ENCODE peak calls at places on chromosomes 11 and 22, in five cellular contexts. One of them, this sample, is unnamed.

GRCh38 chr11:45388472-45388871 is 102.3 kb upstream of the SYT13 start:
- DNase-seq in HCT116: no peak
- DNase-seq in ovary: no peak
- DNase-seq in endothelial cell of umbilical vein: no peak
- DNase-seq in IMR-90: no peak
- DNase-seq in this sample: no peak

GRCh38 chr11:83827940-83828554 is 541.9 kb upstream of the CCDC90B start:
- DNase-seq in HCT116: peak
- DNase-seq in ovary: no peak
- DNase-seq in endothelial cell of umbilical vein: peak
- DNase-seq in IMR-90: peak
- DNase-seq in this sample: no peak

GRCh38 chr11:86035164-86035563 is 33.7 kb downstream of the PICALM start:
- DNase-seq in HCT116: no peak
- DNase-seq in ovary: no peak
- DNase-seq in endothelial cell of umbilical vein: no peak
- DNase-seq in IMR-90: no peak
- DNase-seq in this sample: no peak

GRCh38 chr22:29031236-29031982 is 30.2 kb downstream of the C22orf31 start:
- DNase-seq in HCT116: peak
- DNase-seq in ovary: peak
- DNase-seq in endothelial cell of umbilical vein: peak
- DNase-seq in IMR-90: peak
- DNase-seq in this sample: peak

GRCh38 chr11:79165908-79166307 is 274.9 kb downstream of the TENM4 start:
- DNase-seq in HCT116: no peak
- DNase-seq in ovary: no peak
- DNase-seq in endothelial cell of umbilical vein: no peak
- DNase-seq in IMR-90: no peak
- DNase-seq in this sample: no peak

GRCh38 chr22:39205344-39206021 is 39.3 kb downstream of the PDGFB start:
- DNase-seq in HCT116: peak
- DNase-seq in ovary: no peak
- DNase-seq in endothelial cell of umbilical vein: peak
- DNase-seq in IMR-90: peak
- DNase-seq in this sample: no peak

GRCh38 chr11:45924036-45924915 is 1.8 kb downstream of the LARGE2 start:
- DNase-seq in HCT116: no peak
- DNase-seq in ovary: peak
- DNase-seq in endothelial cell of umbilical vein: no peak
- DNase-seq in IMR-90: no peak
- DNase-seq in this sample: no peak

GRCh38 chr22:24409707-24410106 is 17.7 kb upstream of the ADORA2A start:
- DNase-seq in HCT116: no peak
- DNase-seq in ovary: no peak
- DNase-seq in endothelial cell of umbilical vein: no peak
- DNase-seq in IMR-90: no peak
- DNase-seq in this sample: no peak

GRCh38 chr11:124900464-124900863 is 2.8 kb upstream of the ROBO4 start:
- DNase-seq in HCT116: peak
- DNase-seq in ovary: no peak
- DNase-seq in endothelial cell of umbilical vein: peak
- DNase-seq in IMR-90: peak
- DNase-seq in this sample: peak

GRCh38 chr11:112042161-112042960 is 17.2 kb downstream of the DLAT start:
- DNase-seq in HCT116: peak
- DNase-seq in ovary: no peak
- DNase-seq in endothelial cell of umbilical vein: peak
- DNase-seq in IMR-90: peak
- DNase-seq in this sample: no peak

GRCh38 chr11:72989727-72990126 is 152.4 kb downstream of the FCHSD2 start:
- DNase-seq in HCT116: no peak
- DNase-seq in ovary: peak
- DNase-seq in endothelial cell of umbilical vein: no peak
- DNase-seq in IMR-90: peak
- DNase-seq in this sample: no peak

GRCh38 chr11:22753401-22753800 is 76.2 kb downstream of the SVIP start:
- DNase-seq in HCT116: no peak
- DNase-seq in ovary: no peak
- DNase-seq in endothelial cell of umbilical vein: no peak
- DNase-seq in IMR-90: no peak
- DNase-seq in this sample: no peak

GRCh38 chr22:30302810-30303138 is 13.5 kb upstream of the CASTOR1 start:
- DNase-seq in HCT116: no peak
- DNase-seq in ovary: no peak
- DNase-seq in endothelial cell of umbilical vein: no peak
- DNase-seq in IMR-90: no peak
- DNase-seq in this sample: no peak

GRCh38 chr11:35969089-35970046 is 25.5 kb downstream of the LDLRAD3 start:
- DNase-seq in HCT116: no peak
- DNase-seq in ovary: no peak
- DNase-seq in endothelial cell of umbilical vein: peak
- DNase-seq in IMR-90: peak
- DNase-seq in this sample: no peak

GRCh38 chr11:42249401-42249800 is 789.9 kb upstream of the LRRC4C start:
- DNase-seq in HCT116: no peak
- DNase-seq in ovary: no peak
- DNase-seq in endothelial cell of umbilical vein: peak
- DNase-seq in IMR-90: no peak
- DNase-seq in this sample: no peak

GRCh38 chr11:132586801-132587200 is 945.5 kb downstream of the OPCML start:
- DNase-seq in HCT116: no peak
- DNase-seq in ovary: no peak
- DNase-seq in endothelial cell of umbilical vein: no peak
- DNase-seq in IMR-90: peak
- DNase-seq in this sample: no peak

GRCh38 chr11:62757846-62758788 is 3.3 kb upstream of the POLR2G start:
- DNase-seq in HCT116: no peak
- DNase-seq in ovary: no peak
- DNase-seq in endothelial cell of umbilical vein: no peak
- DNase-seq in IMR-90: no peak
- DNase-seq in this sample: no peak

GRCh38 chr11:34492806-34493414 is 20.7 kb downstream of the ELF5 start:
- DNase-seq in HCT116: peak
- DNase-seq in ovary: peak
- DNase-seq in endothelial cell of umbilical vein: peak
- DNase-seq in IMR-90: peak
- DNase-seq in this sample: peak

GRCh38 chr22:37226514-37226913 is 14.2 kb upstream of the SSTR3 start:
- DNase-seq in HCT116: no peak
- DNase-seq in ovary: no peak
- DNase-seq in endothelial cell of umbilical vein: no peak
- DNase-seq in IMR-90: no peak
- DNase-seq in this sample: no peak

GRCh38 chr11:72244317-72245231 is 598 bp upstream of the PHOX2A start:
- DNase-seq in HCT116: no peak
- DNase-seq in ovary: no peak
- DNase-seq in endothelial cell of umbilical vein: no peak
- DNase-seq in IMR-90: no peak
- DNase-seq in this sample: no peak

GRCh38 chr11:132632641-132633124 is 899.6 kb downstream of the OPCML start:
- DNase-seq in HCT116: no peak
- DNase-seq in ovary: no peak
- DNase-seq in endothelial cell of umbilical vein: peak
- DNase-seq in IMR-90: peak
- DNase-seq in this sample: no peak

GRCh38 chr11:57251491-57252104 is 14.5 kb upstream of the APLNR start:
- DNase-seq in HCT116: no peak
- DNase-seq in ovary: no peak
- DNase-seq in endothelial cell of umbilical vein: peak
- DNase-seq in IMR-90: peak
- DNase-seq in this sample: peak

GRCh38 chr22:40323681-40324083 is 22.6 kb upstream of the ADSL start:
- DNase-seq in HCT116: no peak
- DNase-seq in ovary: no peak
- DNase-seq in endothelial cell of umbilical vein: no peak
- DNase-seq in IMR-90: no peak
- DNase-seq in this sample: no peak

GRCh38 chr11:46120711-46121327 is 435 bp downstream of the PHF21A start:
- DNase-seq in HCT116: no peak
- DNase-seq in ovary: peak
- DNase-seq in endothelial cell of umbilical vein: peak
- DNase-seq in IMR-90: peak
- DNase-seq in this sample: peak

GRCh38 chr22:49298834-49299750 is 528.6 kb downstream of the BRD1 start:
- DNase-seq in HCT116: no peak
- DNase-seq in ovary: no peak
- DNase-seq in endothelial cell of umbilical vein: no peak
- DNase-seq in IMR-90: no peak
- DNase-seq in this sample: no peak

GRCh38 chr11:66541892-66542291 is 4.0 kb downstream of the ZDHHC24 start:
- DNase-seq in HCT116: no peak
- DNase-seq in ovary: no peak
- DNase-seq in endothelial cell of umbilical vein: no peak
- DNase-seq in IMR-90: no peak
- DNase-seq in this sample: no peak
- TF ChIP-seq POLR2A in HCT116: no peak
- TF ChIP-seq POLR2A in ovary: no peak
- TF ChIP-seq POLR2A in endothelial cell of umbilical vein: no peak
- TF ChIP-seq POLR2A in IMR-90: no peak
- TF ChIP-seq POLR2A in this sample: no peak

GRCh38 chr22:45197606-45198462 is 34.1 kb downstream of the NUP50 start:
- DNase-seq in HCT116: no peak
- DNase-seq in ovary: no peak
- DNase-seq in endothelial cell of umbilical vein: no peak
- DNase-seq in IMR-90: no peak
- DNase-seq in this sample: no peak
- TF ChIP-seq POLR2A in HCT116: no peak
- TF ChIP-seq POLR2A in ovary: no peak
- TF ChIP-seq POLR2A in endothelial cell of umbilical vein: no peak
- TF ChIP-seq POLR2A in IMR-90: no peak
- TF ChIP-seq POLR2A in this sample: no peak

DNA sequence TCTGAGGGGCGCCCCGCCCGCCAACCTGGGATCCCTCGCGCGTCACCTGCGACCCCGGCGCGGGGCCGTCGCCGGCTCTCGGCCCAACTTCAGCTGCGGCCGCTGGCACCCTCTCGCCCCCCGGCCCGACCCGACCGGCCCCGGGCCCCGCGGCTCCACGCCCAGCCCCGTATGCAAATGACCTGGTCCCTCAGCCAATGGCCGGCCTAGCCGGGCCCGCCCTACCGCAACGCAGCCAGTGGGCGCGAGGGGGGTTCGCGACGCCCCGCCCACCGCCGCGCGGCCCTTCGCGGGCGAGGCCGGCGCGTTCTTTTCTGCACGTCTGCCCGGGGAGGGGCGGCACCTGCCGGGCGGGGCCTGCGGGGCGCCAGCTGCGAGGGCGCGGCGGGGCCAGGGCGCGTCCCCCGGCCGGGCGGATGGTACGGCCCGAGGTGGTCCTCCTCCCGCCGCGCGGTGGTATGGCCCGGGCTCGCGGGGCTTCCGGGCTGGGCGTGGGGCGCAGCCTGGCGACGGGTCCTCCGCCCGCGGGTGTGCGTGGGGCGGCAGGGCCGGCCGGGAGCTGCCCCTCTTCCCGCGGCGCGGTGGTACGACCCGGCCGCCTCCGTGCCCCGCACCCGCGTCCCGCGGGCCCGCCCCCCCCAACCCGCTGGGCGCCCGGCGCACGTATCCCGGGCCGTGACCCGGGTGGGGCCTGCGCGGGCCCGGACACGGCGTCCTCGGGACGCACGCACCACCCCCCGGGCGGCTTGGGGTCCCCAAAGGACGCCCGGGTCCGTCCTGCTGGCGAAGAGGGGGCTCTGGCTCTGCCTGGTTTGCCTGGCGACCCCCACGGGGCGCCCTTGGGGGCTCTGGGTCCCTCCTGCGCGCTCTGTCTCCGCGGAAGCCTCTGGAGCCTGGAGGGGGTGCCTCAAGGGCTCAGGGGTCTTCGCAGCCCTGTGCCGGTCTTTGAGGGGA is 7.7 kb upstream of the PHRF1 start:
- DNase-seq in HCT116: peak
- DNase-seq in ovary: peak
- DNase-seq in endothelial cell of umbilical vein: peak
- DNase-seq in IMR-90: peak
- DNase-seq in this sample: peak
- TF ChIP-seq POLR2A in HCT116: no peak
- TF ChIP-seq POLR2A in ovary: peak
- TF ChIP-seq POLR2A in endothelial cell of umbilical vein: peak
- TF ChIP-seq POLR2A in IMR-90: peak
- TF ChIP-seq POLR2A in this sample: peak

DNA sequence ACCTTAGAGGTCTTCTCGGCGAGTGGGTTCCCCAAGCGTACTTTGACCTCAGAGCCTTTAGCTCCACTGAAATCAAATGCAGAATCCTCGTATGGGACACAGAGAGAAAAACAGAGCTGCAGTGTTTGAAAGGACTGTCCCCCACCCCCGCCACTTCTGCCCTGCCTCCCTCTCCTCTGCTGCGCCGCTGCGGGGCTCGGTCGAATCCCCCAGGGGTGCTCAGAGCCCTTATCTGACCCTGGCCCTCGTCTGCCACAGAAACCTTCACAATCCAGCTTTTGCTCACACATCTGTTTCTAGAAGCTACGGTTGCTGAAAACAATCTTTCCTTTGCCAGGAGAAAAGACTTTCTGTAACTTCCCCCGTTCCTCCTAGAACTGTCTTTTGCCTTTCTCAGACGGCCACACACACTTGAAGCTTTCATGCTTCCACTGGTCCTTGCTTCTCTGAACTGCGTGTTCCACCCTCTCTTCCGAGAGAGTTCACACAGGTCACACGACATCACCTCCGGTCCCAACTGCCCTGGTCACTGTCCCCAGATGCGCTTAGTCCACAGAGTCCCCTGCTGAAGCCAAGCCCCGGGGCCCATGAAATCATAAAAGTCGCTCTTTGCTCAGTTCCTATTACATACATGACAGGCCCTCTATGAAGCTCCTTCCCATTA is 3.8 kb downstream of the SMIM35 start:
- DNase-seq in HCT116: no peak
- DNase-seq in ovary: no peak
- DNase-seq in endothelial cell of umbilical vein: no peak
- DNase-seq in IMR-90: no peak
- DNase-seq in this sample: no peak
- TF ChIP-seq POLR2A in HCT116: no peak
- TF ChIP-seq POLR2A in ovary: no peak
- TF ChIP-seq POLR2A in endothelial cell of umbilical vein: no peak
- TF ChIP-seq POLR2A in IMR-90: no peak
- TF ChIP-seq POLR2A in this sample: no peak